ENCODE peak calls at places on chromosomes 7 and 10, in five cellular contexts. C is GM12878, Q is HCT116, H is SK-N-SH, I is sigmoid colon. P is an unnamed sample.
A peak's percentile ranks its signal among the peaks of the same experiment; 100 is the strongest.

GRCh38 chr10:28139138-28139537 is 140.3 kb upstream of the ODAD2 start:
- DNase-seq in C (no peak), Q (peak; percentile 79), I (no peak), H (no peak), P (no peak)

GRCh38 chr7:80288175-80289122 is 153.8 kb downstream of the GNAI1 start:
- DNase-seq in H (no peak), I (no peak), Q (no peak), C (no peak), P (no peak)

GRCh38 chr10:79047875-79048638 is 20.7 kb upstream of the ZMIZ1 start:
- DNase-seq in I (peak; percentile 34), H (peak; percentile 91), Q (no peak), C (no peak), P (no peak)

GRCh38 chr7:6532516-6532915 is 18.7 kb downstream of the GRID2IP start:
- DNase-seq in H (no peak), Q (no peak), I (no peak), C (no peak), P (no peak)

GRCh38 chr7:157003445-157004049 is 6.9 kb downstream of the MNX1 start:
- DNase-seq in C (no peak), H (peak; percentile 65), I (no peak), Q (no peak), P (no peak)

GRCh38 chr7:10972174-10972573 is 1.5 kb upstream of the PHF14 start:
- DNase-seq in Q (no peak), H (no peak), I (no peak), C (no peak), P (no peak)

GRCh38 chr10:124725171-124725631 is 19.0 kb downstream of the FAM53B start:
- DNase-seq in C (no peak), Q (no peak), H (no peak), I (peak; percentile 61), P (no peak)

GRCh38 chr7:46811529-46811928 is 770.4 kb downstream of the TNS3 start:
- DNase-seq in C (no peak), I (peak; percentile 68), Q (no peak), H (no peak), P (no peak)

GRCh38 chr7:44376429-44377133 is 51.2 kb upstream of the CAMK2B start:
- DNase-seq in I (no peak), C (no peak), Q (no peak), H (peak; percentile 31), P (no peak)

DNA sequence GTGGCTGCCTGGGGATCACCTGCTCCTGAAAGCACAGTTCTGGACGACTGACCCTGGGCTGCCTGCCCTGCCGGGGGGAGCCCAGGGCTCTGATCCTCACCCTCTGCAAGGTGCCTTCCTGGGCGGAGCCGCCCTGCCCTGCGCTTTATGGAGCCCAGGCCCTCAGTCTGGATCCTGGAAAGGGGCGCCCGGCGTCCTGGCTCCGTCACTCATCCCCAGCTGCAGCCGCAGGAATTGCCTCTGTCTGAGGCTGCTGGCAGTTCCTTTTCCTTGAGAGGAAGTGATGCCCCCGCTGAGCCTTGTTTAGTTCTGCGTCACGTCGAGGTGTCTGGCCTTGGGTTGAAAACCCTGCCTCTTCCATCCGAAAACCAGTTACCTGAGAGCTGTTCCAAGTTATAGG is 5.2 kb downstream of the MAFK start:
- DNase-seq in H (no peak), Q (no peak), C (no peak), I (peak; percentile 67), P (no peak)
- TF ChIP-seq POLR2AphosphoS5 in H (no peak), Q (no peak), C (no peak), I (no peak), P (no peak)

GRCh38 chr10:78044179-78044578 is 10.5 kb downstream of the RPS24 start:
- DNase-seq in H (no peak), I (no peak), Q (no peak), C (no peak), P (no peak)
- TF ChIP-seq POLR2AphosphoS5 in H (no peak), I (no peak), Q (no peak), C (no peak), P (no peak)

GRCh38 chr7:27242046-27242579 is 489 bp upstream of the EVX1 start:
- DNase-seq in I (no peak), Q (no peak), C (no peak), H (no peak), P (no peak)
- TF ChIP-seq POLR2AphosphoS5 in I (no peak), Q (no peak), C (no peak), H (no peak), P (no peak)

GRCh38 chr10:6649903-6650302 is 69.8 kb upstream of the PRKCQ start:
- DNase-seq in C (no peak), I (no peak), Q (no peak), H (no peak), P (no peak)

GRCh38 chr10:6647811-6648526 is 67.9 kb upstream of the PRKCQ start:
- DNase-seq in I (no peak), Q (peak; percentile 22), C (no peak), H (peak; percentile 75), P (peak; percentile 54)

GRCh38 chr10:6650580-6650979 is 70.5 kb upstream of the PRKCQ start:
- DNase-seq in C (no peak), H (no peak), I (no peak), Q (no peak), P (no peak)

GRCh38 chr10:6643962-6644361 is 63.9 kb upstream of the PRKCQ start:
- DNase-seq in H (no peak), C (no peak), I (no peak), Q (no peak), P (no peak)

DNA sequence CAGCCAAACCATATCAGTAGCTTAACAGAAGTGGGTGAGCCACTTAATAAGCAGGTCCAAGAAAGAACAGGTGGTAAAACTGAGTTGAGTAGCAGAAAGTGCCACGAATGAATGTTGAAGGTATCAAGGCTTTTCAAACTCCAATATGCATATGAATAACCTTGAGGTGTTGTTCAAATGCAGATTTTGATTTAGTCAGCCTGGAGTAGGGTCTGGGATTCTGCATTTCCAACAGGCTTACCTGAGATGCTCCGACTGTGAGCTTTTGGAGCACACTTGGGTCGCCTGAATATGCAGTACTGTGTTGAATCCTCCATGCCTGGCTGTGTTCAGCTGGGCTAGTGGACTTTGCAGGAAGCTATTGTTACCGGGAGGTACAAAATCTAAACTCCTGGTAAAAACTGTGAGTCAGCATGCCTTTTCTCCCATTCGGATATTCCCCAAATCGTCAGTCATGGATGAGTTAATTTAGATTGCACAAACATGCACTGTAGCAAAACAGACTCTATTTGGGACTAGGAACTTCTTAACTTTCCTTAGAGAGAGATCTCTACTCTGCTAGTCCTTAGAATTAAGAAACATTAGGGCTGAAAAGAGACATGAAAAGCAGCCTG is 69.1 kb upstream of the PRKCQ start:
- DNase-seq in H (no peak), I (no peak), C (no peak), Q (no peak), P (no peak)
- TF ChIP-seq POLR2AphosphoS5 in H (no peak), I (no peak), C (no peak), Q (no peak), P (no peak)

DNA sequence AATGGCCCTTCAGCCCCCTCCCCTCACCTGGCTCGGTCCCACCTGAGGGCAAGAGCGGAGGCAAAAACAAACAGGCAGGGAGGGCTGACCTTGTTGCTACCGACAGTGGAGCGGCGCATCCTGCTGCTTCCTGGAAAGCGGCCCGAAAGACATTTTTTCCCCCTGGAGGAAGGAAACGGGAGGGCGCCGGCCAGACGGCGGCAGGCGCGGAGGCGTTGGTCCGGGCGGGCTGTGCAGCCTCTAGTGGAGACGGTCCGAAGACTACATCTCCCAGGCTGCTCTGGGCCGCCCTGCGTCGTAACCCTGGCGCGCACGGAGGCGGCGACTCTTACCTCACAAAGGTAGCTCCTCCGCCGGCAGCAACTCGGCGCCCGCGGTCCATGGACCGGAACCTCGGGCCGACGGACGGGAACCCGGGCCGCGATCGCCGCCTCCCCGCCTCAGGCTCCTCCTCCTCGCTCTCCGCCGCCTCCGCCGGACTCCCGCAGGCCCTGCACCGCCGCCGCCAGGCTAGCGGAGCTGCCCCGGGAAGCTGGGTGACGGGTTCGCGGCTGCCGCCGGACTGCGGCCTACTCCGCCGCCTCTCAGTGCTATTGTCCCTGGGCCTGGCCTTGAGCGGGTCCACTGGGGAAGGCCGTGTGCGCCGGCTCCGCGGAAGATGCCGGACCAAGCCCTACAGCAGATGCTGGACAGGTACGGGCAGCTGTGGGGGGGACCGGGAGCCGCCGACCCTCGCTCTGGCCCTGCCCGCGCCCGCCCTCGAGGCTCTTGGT is at the start of the genes CPEB3 and MARCHF5:
- DNase-seq in I (peak; percentile 98), C (peak; percentile 77), Q (peak; percentile 91), H (peak; percentile 96), P (peak; percentile 98)
- TF ChIP-seq POLR2AphosphoS5 in I (no peak), C (no peak), Q (peak; percentile 91), H (no peak), P (peak; percentile 92)

P was measured in stomach.